ENCODE peak calls at places on chromosome 19, in four cellular contexts. One of them, this sample, is unnamed.

GRCh38 chr19:39199025-39199424 is 2.3 kb downstream of the NCCRP1 start:
- DNase-seq in lung: no peak
- DNase-seq in CD4-positive, alpha-beta memory T cell: no peak
- DNase-seq in brain microvascular endothelial cell: no peak
- DNase-seq in this sample: peak; percentile 68

GRCh38 chr19:21322528-21322927 is 6.7 kb downstream of the ZNF708 start:
- DNase-seq in brain microvascular endothelial cell: no peak
- DNase-seq in CD4-positive, alpha-beta memory T cell: no peak
- DNase-seq in lung: no peak
- DNase-seq in this sample: peak; percentile 80

GRCh38 chr19:33689886-33690285 is 68.1 kb downstream of the CHST8 start:
- DNase-seq in brain microvascular endothelial cell: no peak
- DNase-seq in CD4-positive, alpha-beta memory T cell: no peak
- DNase-seq in lung: no peak
- DNase-seq in this sample: no peak

GRCh38 chr19:51163257-51163656 is 21.2 kb downstream of the SIGLEC7 start:
- DNase-seq in brain microvascular endothelial cell: no peak
- DNase-seq in lung: no peak
- DNase-seq in CD4-positive, alpha-beta memory T cell: no peak
- DNase-seq in this sample: no peak

GRCh38 chr19:20078696-20079095 is 896 bp downstream of the ZNF90 start:
- DNase-seq in lung: peak; percentile 32
- DNase-seq in CD4-positive, alpha-beta memory T cell: no peak
- DNase-seq in brain microvascular endothelial cell: peak; percentile 18
- DNase-seq in this sample: peak; percentile 68

GRCh38 chr19:52258426-52258825 is 11.0 kb upstream of the ZNF766 start:
- DNase-seq in lung: no peak
- DNase-seq in brain microvascular endothelial cell: peak; percentile 6
- DNase-seq in CD4-positive, alpha-beta memory T cell: no peak
- DNase-seq in this sample: no peak

GRCh38 chr19:38564981-38565685 is 52.6 kb downstream of the MAP4K1 start:
- DNase-seq in CD4-positive, alpha-beta memory T cell: peak; percentile 23
- DNase-seq in brain microvascular endothelial cell: no peak
- DNase-seq in lung: no peak
- DNase-seq in this sample: peak; percentile 20

GRCh38 chr19:41887711-41888382 is 4.9 kb downstream of the ARHGEF1 start:
- DNase-seq in brain microvascular endothelial cell: no peak
- DNase-seq in lung: peak; percentile 88
- DNase-seq in CD4-positive, alpha-beta memory T cell: peak; percentile 83
- DNase-seq in this sample: no peak

GRCh38 chr19:1236566-1236965 is 1.2 kb downstream of the CBARP start:
- DNase-seq in lung: no peak
- DNase-seq in brain microvascular endothelial cell: no peak
- DNase-seq in CD4-positive, alpha-beta memory T cell: no peak
- DNase-seq in this sample: no peak

GRCh38 chr19:13093407-13094284 is 9.0 kb downstream of the LYL1 start:
- DNase-seq in brain microvascular endothelial cell: peak; percentile 68
- DNase-seq in CD4-positive, alpha-beta memory T cell: peak; percentile 77
- DNase-seq in lung: peak; percentile 82
- DNase-seq in this sample: peak; percentile 86

GRCh38 chr19:45423033-45423588 is 606 bp downstream of the ERCC1 start:
- DNase-seq in brain microvascular endothelial cell: no peak
- DNase-seq in CD4-positive, alpha-beta memory T cell: no peak
- DNase-seq in lung: no peak
- DNase-seq in this sample: no peak

GRCh38 chr19:20238025-20238623 is 71.1 kb downstream of the ZNF486 start:
- DNase-seq in brain microvascular endothelial cell: peak; percentile 95
- DNase-seq in lung: peak; percentile 89
- DNase-seq in CD4-positive, alpha-beta memory T cell: peak; percentile 88
- DNase-seq in this sample: peak; percentile 93

GRCh38 chr19:45164577-45165335 is 4.0 kb upstream of the NKPD1 start:
- DNase-seq in brain microvascular endothelial cell: peak; percentile 45
- DNase-seq in lung: peak; percentile 76
- DNase-seq in CD4-positive, alpha-beta memory T cell: peak; percentile 46
- DNase-seq in this sample: peak; percentile 85

GRCh38 chr19:51065221-51065960 is 499 bp upstream of the KLK13 start:
- DNase-seq in brain microvascular endothelial cell: no peak
- DNase-seq in CD4-positive, alpha-beta memory T cell: no peak
- DNase-seq in lung: no peak
- DNase-seq in this sample: no peak

GRCh38 chr19:51514866-51515481 is 13.4 kb upstream of the SIGLEC12 start:
- DNase-seq in CD4-positive, alpha-beta memory T cell: peak; percentile 44
- DNase-seq in brain microvascular endothelial cell: peak; percentile 36
- DNase-seq in lung: no peak
- DNase-seq in this sample: no peak

GRCh38 chr19:56105090-56105701 is 15.9 kb downstream of the ZNF787 start:
- DNase-seq in lung: peak; percentile 86
- DNase-seq in brain microvascular endothelial cell: no peak
- DNase-seq in CD4-positive, alpha-beta memory T cell: peak; percentile 31
- DNase-seq in this sample: peak; percentile 89

GRCh38 chr19:5772416-5772815 is 12.1 kb downstream of the PRR22 start:
- DNase-seq in CD4-positive, alpha-beta memory T cell: no peak
- DNase-seq in brain microvascular endothelial cell: no peak
- DNase-seq in lung: no peak
- DNase-seq in this sample: no peak

GRCh38 chr19:2455481-2456300 is 1.1 kb downstream of the LMNB2 start:
- DNase-seq in CD4-positive, alpha-beta memory T cell: peak; percentile 18
- DNase-seq in lung: no peak
- DNase-seq in brain microvascular endothelial cell: no peak
- DNase-seq in this sample: peak; percentile 79

GRCh38 chr19:56144816-56145215 is 3.7 kb downstream of the ZNF444 start:
- DNase-seq in lung: no peak
- DNase-seq in brain microvascular endothelial cell: no peak
- DNase-seq in CD4-positive, alpha-beta memory T cell: no peak
- DNase-seq in this sample: no peak

GRCh38 chr19:29806098-29806866 is 5.5 kb upstream of the CCNE1 start:
- DNase-seq in CD4-positive, alpha-beta memory T cell: no peak
- DNase-seq in brain microvascular endothelial cell: peak; percentile 32
- DNase-seq in lung: no peak
- DNase-seq in this sample: peak; percentile 89

GRCh38 chr19:952680-953500 is 27.1 kb downstream of the ARID3A start:
- DNase-seq in brain microvascular endothelial cell: no peak
- DNase-seq in lung: no peak
- DNase-seq in CD4-positive, alpha-beta memory T cell: no peak
- DNase-seq in this sample: no peak

GRCh38 chr19:53007200-53008054 is 6.3 kb upstream of the ERVV-1 start:
- DNase-seq in lung: no peak
- DNase-seq in brain microvascular endothelial cell: no peak
- DNase-seq in CD4-positive, alpha-beta memory T cell: no peak
- DNase-seq in this sample: no peak

GRCh38 chr19:307793-308420 is 16.7 kb upstream of the PLPP2 start:
- DNase-seq in CD4-positive, alpha-beta memory T cell: no peak
- DNase-seq in brain microvascular endothelial cell: no peak
- DNase-seq in lung: no peak
- DNase-seq in this sample: peak; percentile 55

GRCh38 chr19:51535535-51535934 is 4.1 kb upstream of the SIGLEC6 start:
- DNase-seq in CD4-positive, alpha-beta memory T cell: no peak
- DNase-seq in brain microvascular endothelial cell: no peak
- DNase-seq in lung: no peak
- DNase-seq in this sample: no peak

GRCh38 chr19:2461751-2462634 is 5.2 kb upstream of the LMNB2 start:
- DNase-seq in lung: peak; percentile 57
- DNase-seq in brain microvascular endothelial cell: no peak
- DNase-seq in CD4-positive, alpha-beta memory T cell: peak; percentile 37
- DNase-seq in this sample: peak; percentile 87

GRCh38 chr19:38900220-38900629 is 456 bp downstream of the NFKBIB start:
- DNase-seq in CD4-positive, alpha-beta memory T cell: no peak
- DNase-seq in brain microvascular endothelial cell: no peak
- DNase-seq in lung: no peak
- DNase-seq in this sample: no peak

GRCh38 chr19:51131780-51132680 is 7.3 kb downstream of the SIGLEC9 start:
- DNase-seq in CD4-positive, alpha-beta memory T cell: peak; percentile 36
- DNase-seq in brain microvascular endothelial cell: peak; percentile 79
- DNase-seq in lung: peak; percentile 78
- DNase-seq in this sample: peak; percentile 87

GRCh38 chr19:14167594-14168138 is 31.3 kb upstream of the ASF1B start:
- DNase-seq in CD4-positive, alpha-beta memory T cell: peak; percentile 42
- DNase-seq in brain microvascular endothelial cell: no peak
- DNase-seq in lung: no peak
- DNase-seq in this sample: no peak

GRCh38 chr19:12647490-12648071 is 19.0 kb downstream of the MAN2B1 start:
- DNase-seq in CD4-positive, alpha-beta memory T cell: no peak
- DNase-seq in brain microvascular endothelial cell: peak; percentile 16
- DNase-seq in lung: peak; percentile 82
- DNase-seq in this sample: peak; percentile 83

GRCh38 chr19:45178262-45179062 is at the start of gene BLOC1S3:
- DNase-seq in brain microvascular endothelial cell: peak; percentile 100
- DNase-seq in lung: peak; percentile 100
- DNase-seq in CD4-positive, alpha-beta memory T cell: peak; percentile 99
- DNase-seq in this sample: peak; percentile 100

GRCh38 chr19:46716013-46716671 is 772 bp downstream of the PRKD2 start:
- DNase-seq in brain microvascular endothelial cell: no peak
- DNase-seq in lung: no peak
- DNase-seq in CD4-positive, alpha-beta memory T cell: no peak
- DNase-seq in this sample: peak; percentile 62

GRCh38 chr19:2782357-2782935 is 627 bp downstream of the SGTA start:
- DNase-seq in CD4-positive, alpha-beta memory T cell: no peak
- DNase-seq in brain microvascular endothelial cell: no peak
- DNase-seq in lung: no peak
- DNase-seq in this sample: no peak

DNA sequence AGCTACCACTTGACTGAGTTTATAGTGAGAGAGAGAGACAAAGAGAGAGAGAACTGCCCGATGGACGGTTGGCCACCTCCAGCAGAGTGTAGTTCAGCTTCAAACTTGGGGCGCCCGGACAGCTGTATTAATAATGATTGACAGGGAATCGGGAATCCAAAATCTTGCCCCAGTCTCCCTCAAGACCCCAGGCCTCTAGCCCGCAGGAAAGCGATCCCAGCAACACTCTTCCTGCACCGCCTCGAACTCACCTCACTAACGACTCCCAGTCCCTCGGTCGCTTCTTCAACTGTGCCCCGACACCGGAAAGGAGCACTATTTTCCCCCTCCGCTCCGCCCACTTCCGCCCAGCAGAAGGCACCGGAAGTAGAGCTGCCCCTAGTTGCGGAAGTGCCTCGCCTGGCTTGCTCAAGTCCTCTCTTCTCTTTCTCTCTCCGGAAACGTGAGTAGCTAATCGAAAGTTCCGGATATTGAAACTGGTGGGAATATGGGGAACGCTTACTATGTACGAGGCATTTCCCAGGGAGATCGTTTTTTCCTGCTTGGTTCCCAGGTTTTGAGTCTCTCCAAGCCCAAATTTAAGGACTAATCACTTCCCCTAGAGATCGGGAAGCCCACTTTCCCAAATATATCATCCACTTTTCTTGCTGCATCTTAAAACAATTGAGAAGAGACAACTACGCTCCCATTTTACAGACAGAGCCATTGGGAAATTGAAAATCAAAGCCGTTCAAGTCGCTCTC is at the start of gene NOSIP:
- DNase-seq in brain microvascular endothelial cell: peak; percentile 92
- DNase-seq in lung: peak; percentile 96
- DNase-seq in CD4-positive, alpha-beta memory T cell: peak; percentile 94
- DNase-seq in this sample: peak; percentile 97
- H3K27ac ChIP-seq in brain microvascular endothelial cell: peak within 1 kb of the TSS; percentile 23
- H3K27ac ChIP-seq in lung: peak within 1 kb of the TSS; percentile 55
- H3K27ac ChIP-seq in CD4-positive, alpha-beta memory T cell: peak within 1 kb of the TSS; percentile 80
- H3K27ac ChIP-seq in this sample: peak within 1 kb of the TSS; percentile 86

GRCh38 chr19:18558202-18558555 is 509 bp downstream of the KXD1 start:
- DNase-seq in lung: no peak
- DNase-seq in CD4-positive, alpha-beta memory T cell: no peak
- DNase-seq in brain microvascular endothelial cell: no peak
- DNase-seq in this sample: no peak
- H3K27ac ChIP-seq in lung: peak overlapping the region; percentile 85
- H3K27ac ChIP-seq in CD4-positive, alpha-beta memory T cell: peak overlapping the region; percentile 98
- H3K27ac ChIP-seq in brain microvascular endothelial cell: peak overlapping the region; percentile 80
- H3K27ac ChIP-seq in this sample: peak overlapping the region; percentile 99

GRCh38 chr19:4455742-4456565 is 1.6 kb downstream of the UBXN6 start:
- DNase-seq in brain microvascular endothelial cell: peak; percentile 54
- DNase-seq in lung: no peak
- DNase-seq in CD4-positive, alpha-beta memory T cell: no peak
- DNase-seq in this sample: peak; percentile 86

GRCh38 chr19:4456566-4456842 is 1.1 kb downstream of the UBXN6 start:
- DNase-seq in CD4-positive, alpha-beta memory T cell: no peak
- DNase-seq in lung: no peak
- DNase-seq in brain microvascular endothelial cell: peak; percentile 52
- DNase-seq in this sample: no peak

GRCh38 chr19:4453232-4454179 is 4.1 kb downstream of the UBXN6 start:
- DNase-seq in CD4-positive, alpha-beta memory T cell: no peak
- DNase-seq in brain microvascular endothelial cell: no peak
- DNase-seq in lung: no peak
- DNase-seq in this sample: peak; percentile 55

GRCh38 chr19:4454621-4454951 is 3.0 kb downstream of the UBXN6 start:
- DNase-seq in brain microvascular endothelial cell: no peak
- DNase-seq in CD4-positive, alpha-beta memory T cell: no peak
- DNase-seq in lung: no peak
- DNase-seq in this sample: no peak

DNA sequence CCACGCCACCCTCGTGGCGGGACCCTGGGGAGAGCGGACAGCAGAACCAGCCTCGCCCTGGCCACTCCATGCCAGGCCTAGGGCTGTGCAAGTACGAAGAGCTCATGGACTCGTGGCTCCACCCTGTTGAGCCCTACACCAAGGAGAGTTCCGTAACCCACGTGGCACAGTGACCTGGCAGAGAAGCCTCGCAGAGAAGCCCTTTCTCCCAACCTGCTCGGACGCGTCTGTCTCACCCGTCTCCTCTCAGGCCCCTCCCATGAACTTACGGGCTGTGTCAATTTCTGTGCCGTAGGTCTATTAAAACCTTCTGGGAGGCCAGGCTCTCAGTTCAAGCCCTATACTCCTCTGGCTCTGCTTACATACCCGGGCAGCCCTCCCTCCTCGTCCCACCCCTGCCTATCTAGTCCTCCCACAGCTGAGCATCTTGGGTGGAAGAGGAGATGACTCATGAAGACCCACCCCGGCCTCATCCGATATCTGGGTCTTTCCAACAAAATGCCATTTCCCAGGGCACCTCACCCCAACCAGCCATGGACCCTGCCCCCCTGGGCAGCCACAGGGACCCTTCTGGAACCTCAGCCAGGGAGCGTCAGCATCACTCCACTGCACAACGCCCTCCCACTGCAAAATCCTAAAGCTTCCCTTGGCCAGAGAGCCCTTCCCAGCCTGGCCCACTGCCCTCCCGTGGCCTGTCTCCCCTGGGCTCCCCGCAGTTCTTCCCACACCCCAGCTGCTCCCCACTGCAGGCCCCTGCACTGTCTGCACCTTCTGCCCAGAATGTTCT is 2.4 kb downstream of the UBXN6 start:
- DNase-seq in lung: no peak
- DNase-seq in CD4-positive, alpha-beta memory T cell: no peak
- DNase-seq in brain microvascular endothelial cell: peak; percentile 39
- DNase-seq in this sample: peak; percentile 60
- H3K27ac ChIP-seq in lung: no peak overlapping the region
- H3K27ac ChIP-seq in CD4-positive, alpha-beta memory T cell: peak overlapping the region; percentile 62
- H3K27ac ChIP-seq in brain microvascular endothelial cell: peak overlapping the region; percentile 89
- H3K27ac ChIP-seq in this sample: peak overlapping the region; percentile 40

GRCh38 chr19:7644550-7644877 is 7.6 kb downstream of the STXBP2 start:
- DNase-seq in lung: no peak
- DNase-seq in CD4-positive, alpha-beta memory T cell: no peak
- DNase-seq in brain microvascular endothelial cell: no peak
- DNase-seq in this sample: peak; percentile 33
- H3K27ac ChIP-seq in lung: no peak overlapping the region
- H3K27ac ChIP-seq in CD4-positive, alpha-beta memory T cell: no peak overlapping the region
- H3K27ac ChIP-seq in brain microvascular endothelial cell: no peak overlapping the region
- H3K27ac ChIP-seq in this sample: no peak overlapping the region